ENCODE peak calls at places on chromosomes 12 and 14, in nine cellular contexts. P is cardiac fibroblast, K is NCI-H2171, B is NCI-H2107, R is AG09319, U is AG04450, Y is H7, H is renal cortical epithelial cell, G is NCI-H2081. A is an unnamed sample.

GRCh38 chr14:66371776-66372175 is 114.4 kb upstream of the CCDC196 start:
- DNase-seq in G (no peak), U (no peak), P (no peak), K (no peak), Y (no peak), H (no peak), R (no peak), B (no peak), A (no peak)

GRCh38 chr12:107501681-107502080 is 183.9 kb upstream of the PWP1 start:
- DNase-seq in Y (no peak), P (no peak), H (peak), R (no peak), U (no peak), B (no peak), K (no peak), G (no peak), A (no peak)

GRCh38 chr12:44286336-44286735 is 450.5 kb downstream of the TMEM117 start:
- DNase-seq in Y (no peak), R (no peak), P (peak), G (no peak), U (no peak), K (no peak), B (no peak), H (peak), A (no peak)

GRCh38 chr14:53539489-53540126 is 386.5 kb upstream of the DDHD1 start:
- DNase-seq in G (peak), H (peak), K (no peak), Y (peak), P (peak), U (peak), B (peak), R (peak), A (peak)

GRCh38 chr12:7060353-7060954 is at the start of gene C1S:
- DNase-seq in G (no peak), Y (peak), K (no peak), U (peak), B (no peak), R (peak), H (peak), P (peak), A (peak)

GRCh38 chr12:188910-189621 is 24.9 kb downstream of the SLC6A12 start:
- DNase-seq in U (peak), H (no peak), P (peak), K (peak), Y (peak), B (peak), G (peak), R (no peak), A (no peak)

GRCh38 chr12:85784096-85784720 is 52.0 kb downstream of the RASSF9 start:
- DNase-seq in U (no peak), Y (no peak), P (no peak), H (no peak), B (no peak), G (peak), K (no peak), R (no peak), A (no peak)

GRCh38 chr14:68705741-68706283 is 87.1 kb downstream of the ZFP36L1 start:
- DNase-seq in K (no peak), Y (peak), G (no peak), H (no peak), P (no peak), U (no peak), R (no peak), B (no peak), A (no peak)

GRCh38 chr12:32533971-32534590 is 134.7 kb downstream of the FGD4 start:
- DNase-seq in P (peak), U (peak), Y (peak), G (no peak), H (peak), K (no peak), R (peak), B (no peak), A (peak)

GRCh38 chr12:89156862-89157262 is 195.4 kb downstream of the DUSP6 start:
- DNase-seq in B (no peak), U (no peak), G (no peak), Y (no peak), H (no peak), P (peak), R (no peak), K (no peak), A (no peak)

GRCh38 chr14:76868453-76869170 is 42.4 kb downstream of the LRRC74A start:
- DNase-seq in R (no peak), B (no peak), K (no peak), U (no peak), Y (peak), P (no peak), H (no peak), G (no peak), A (no peak)

GRCh38 chr14:92568621-92569479 is 55.3 kb downstream of the RIN3 start:
- DNase-seq in Y (no peak), G (no peak), B (no peak), R (no peak), K (no peak), U (no peak), P (no peak), H (no peak), A (no peak)

GRCh38 chr14:75445958-75446357 is 18.1 kb downstream of the JDP2 start:
- DNase-seq in U (no peak), Y (no peak), P (no peak), G (no peak), K (no peak), H (no peak), B (no peak), R (no peak), A (no peak)

GRCh38 chr14:77872971-77873370 is 73.1 kb downstream of the ADCK1 start:
- DNase-seq in U (no peak), P (no peak), R (no peak), B (no peak), K (no peak), G (peak), Y (no peak), H (no peak), A (no peak)

GRCh38 chr14:21109377-21110260 is 8.8 kb downstream of the TMEM253 start:
- DNase-seq in P (no peak), R (no peak), U (no peak), Y (no peak), G (no peak), B (peak), H (peak), K (peak), A (no peak)

GRCh38 chr12:67241482-67241881 is 27.7 kb upstream of the CAND1 start:
- DNase-seq in R (no peak), Y (no peak), G (no peak), U (no peak), B (no peak), H (peak), K (no peak), P (peak), A (no peak)

GRCh38 chr14:95258754-95259593 is 60.7 kb downstream of the CLMN start:
- DNase-seq in U (no peak), B (no peak), H (no peak), G (no peak), R (no peak), P (peak), K (no peak), Y (peak), A (no peak)

GRCh38 chr12:104466694-104467345 is 10.1 kb downstream of the CHST11 start:
- DNase-seq in K (no peak), P (no peak), Y (no peak), B (no peak), R (no peak), H (no peak), U (no peak), G (no peak), A (no peak)

GRCh38 chr14:69226178-69226577 is 33.8 kb upstream of the GALNT16 start:
- DNase-seq in H (no peak), P (peak), U (no peak), K (no peak), Y (no peak), R (no peak), B (no peak), G (no peak), A (no peak)

GRCh38 chr12:2291182-2291832 is 238.5 kb downstream of the CACNA1C start:
- DNase-seq in P (peak), Y (peak), G (no peak), B (no peak), U (no peak), K (peak), R (no peak), H (no peak), A (no peak)

GRCh38 chr12:26701604-26702215 is 131.3 kb downstream of the ITPR2 start:
- DNase-seq in R (peak), H (peak), P (peak), K (no peak), G (no peak), B (no peak), Y (no peak), U (no peak), A (peak)

GRCh38 chr14:100062602-100063001 is 2.6 kb upstream of the EVL start:
- DNase-seq in H (no peak), R (no peak), Y (no peak), G (no peak), K (no peak), P (no peak), B (no peak), U (no peak), A (no peak)

GRCh38 chr14:72549848-72550247 is 344.1 kb downstream of the DPF3 start:
- DNase-seq in Y (no peak), P (no peak), B (no peak), R (no peak), K (no peak), H (peak), U (no peak), G (no peak), A (no peak)

GRCh38 chr14:105856676-105857222 is 330.4 kb downstream of the TMEM121 start:
- DNase-seq in R (no peak), Y (no peak), K (no peak), P (no peak), G (no peak), B (no peak), H (no peak), U (no peak), A (no peak)

GRCh38 chr12:102735104-102735503 is 181.9 kb downstream of the PAH start:
- DNase-seq in Y (no peak), R (no peak), H (no peak), B (no peak), P (no peak), U (no peak), G (no peak), K (no peak), A (no peak)

GRCh38 chr14:36208690-36209278 is 32.3 kb upstream of the PTCSC3 start:
- DNase-seq in G (peak), R (no peak), P (no peak), B (no peak), H (no peak), U (no peak), Y (no peak), K (peak), A (no peak)

GRCh38 chr12:57549909-57550627 is at the start of gene KIF5A:
- DNase-seq in R (no peak), Y (peak), U (no peak), K (peak), B (no peak), H (no peak), P (no peak), G (peak), A (no peak)

GRCh38 chr14:22391908-22392307 is 197.1 kb downstream of the DAD1 start:
- DNase-seq in G (no peak), P (peak), K (peak), B (no peak), R (peak), H (peak), Y (peak), U (peak), A (peak)

GRCh38 chr12:117853600-117853999 is 115.2 kb downstream of the KSR2 start:
- DNase-seq in R (no peak), U (no peak), Y (no peak), P (no peak), G (no peak), B (peak), K (peak), H (peak), A (no peak)

GRCh38 chr12:34297126-34297789 is 275.0 kb downstream of the ALG10 start:
- DNase-seq in P (no peak), K (no peak), Y (no peak), R (no peak), U (no peak), G (no peak), B (no peak), H (no peak), A (no peak)

GRCh38 chr12:70535896-70536374 is 101.3 kb downstream of the PTPRB start:
- DNase-seq in G (no peak), B (no peak), R (no peak), K (no peak), P (peak), Y (no peak), H (no peak), U (no peak), A (no peak)

GRCh38 chr12:130524759-130525158 is 187.1 kb downstream of the PIWIL1 start:
- DNase-seq in P (no peak), K (no peak), R (no peak), U (no peak), B (no peak), Y (no peak), H (no peak), G (no peak), A (no peak)

GRCh38 chr12:116267948-116268347 is 9.5 kb downstream of the MED13L start:
- DNase-seq in K (no peak), P (no peak), B (no peak), R (no peak), G (no peak), H (peak), U (no peak), Y (no peak), A (no peak)

GRCh38 chr14:37036669-37037341 is 135.6 kb downstream of the SLC25A21 start:
- DNase-seq in R (no peak), Y (no peak), G (no peak), U (peak), K (no peak), B (no peak), H (peak), P (peak), A (no peak)

GRCh38 chr12:88391556-88391955 is 188.7 kb downstream of the KITLG start:
- DNase-seq in G (no peak), R (peak), K (no peak), U (peak), B (no peak), Y (no peak), H (peak), P (peak), A (no peak)

GRCh38 chr12:13250416-13250815 is 53.9 kb downstream of the EMP1 start:
- DNase-seq in K (no peak), Y (no peak), G (no peak), U (peak), P (peak), H (peak), B (no peak), R (no peak), A (peak)

A was measured in SW 1271.